ENCODE peak calls at places on chromosome 3, in seven cellular contexts. A is upper lobe of right lung, L is GM23338, B is transverse colon, R is SJSA1, Y is mesenchymal stem cell, P is GM23248. C is an unnamed sample. For H3K4me1, the result is how much of the 10 kb centered on the place peaks cover.

GRCh38 chr3:3827111-3827510 is 27.9 kb downstream of the LRRN1 start:
- DNase-seq in P (no peak), B (no peak), R (no peak), A (no peak), L (no peak), Y (no peak), C (no peak)

GRCh38 chr3:123198352-123198751 is 3.4 kb upstream of the SEC22A start:
- DNase-seq in A (no peak), P (no peak), R (no peak), B (no peak), Y (no peak), L (no peak), C (no peak)

GRCh38 chr3:119084371-119085069 is 49.9 kb upstream of the IGSF11 start:
- DNase-seq in Y (no peak), A (peak), L (no peak), B (no peak), R (no peak), P (no peak), C (no peak)

GRCh38 chr3:185153170-185153733 is 392 bp upstream of the C3orf70 start:
- DNase-seq in A (no peak), R (no peak), P (no peak), B (peak), Y (peak), L (peak), C (peak)

GRCh38 chr3:77468408-77469045 is 428.6 kb downstream of the ROBO2 start:
- DNase-seq in B (no peak), Y (no peak), R (no peak), P (no peak), L (no peak), A (no peak), C (no peak)

GRCh38 chr3:102163818-102164154 is 271.0 kb upstream of the ZPLD1 start:
- DNase-seq in Y (no peak), A (no peak), P (no peak), B (no peak), R (no peak), L (no peak), C (no peak)

GRCh38 chr3:101850327-101851048 is 1.2 kb downstream of the NFKBIZ start:
- DNase-seq in A (no peak), L (no peak), R (peak), P (peak), B (no peak), Y (peak), C (no peak)

GRCh38 chr3:45612918-45613602 is 18.5 kb downstream of the LIMD1 start:
- DNase-seq in R (no peak), L (no peak), Y (no peak), P (peak), A (no peak), B (peak), C (no peak)

GRCh38 chr3:30720586-30721313 is 114.3 kb downstream of the TGFBR2 start:
- DNase-seq in Y (peak), P (peak), L (no peak), A (no peak), B (no peak), R (peak), C (no peak)

GRCh38 chr3:110687138-110687537 is 384.5 kb upstream of the NECTIN3 start:
- DNase-seq in A (no peak), L (no peak), B (no peak), R (no peak), Y (no peak), P (no peak), C (no peak)

GRCh38 chr3:127750226-127751031 is 71.9 kb downstream of the MGLL start:
- DNase-seq in A (no peak), R (peak), L (no peak), P (peak), B (peak), Y (peak), C (peak)

GRCh38 chr3:4270726-4271125 is 32.4 kb upstream of the SETMAR start:
- DNase-seq in P (peak), L (no peak), A (no peak), B (no peak), R (no peak), Y (no peak), C (no peak)

GRCh38 chr3:149703474-149703873 is 45.6 kb upstream of the WWTR1 start:
- DNase-seq in Y (peak), P (peak), A (no peak), L (no peak), B (peak), R (no peak), C (no peak)

GRCh38 chr3:126348308-126348920 is 8.8 kb downstream of the KLF15 start:
- DNase-seq in B (no peak), R (no peak), Y (no peak), L (peak), A (no peak), P (peak), C (peak)

GRCh38 chr3:27985369-27986035 is 255.9 kb upstream of the CMC1 start:
- DNase-seq in R (no peak), Y (no peak), B (no peak), A (no peak), L (no peak), P (peak), C (no peak)

GRCh38 chr3:46665763-46666470 is 27.6 kb downstream of the ALS2CL start:
- DNase-seq in L (no peak), R (no peak), P (no peak), Y (no peak), A (peak), B (no peak), C (peak)

GRCh38 chr3:116001063-116001765 is 377.9 kb downstream of the GAP43 start:
- DNase-seq in A (no peak), Y (no peak), P (peak), L (no peak), B (no peak), R (peak), C (no peak)

GRCh38 chr3:182605882-182606611 is 187.3 kb upstream of the ATP11B start:
- DNase-seq in P (no peak), Y (no peak), A (no peak), B (no peak), L (no peak), R (no peak), C (no peak)

GRCh38 chr3:24128195-24129005 is 183.3 kb downstream of the NR1D2 start:
- DNase-seq in P (peak), L (no peak), A (no peak), Y (no peak), B (no peak), R (no peak), C (no peak)

GRCh38 chr3:123540285-123540684 is 44.6 kb downstream of the HACD2 start:
- DNase-seq in P (peak), A (no peak), L (no peak), Y (no peak), R (no peak), B (no peak), C (no peak)

GRCh38 chr3:142896996-142897395 is 8.1 kb upstream of the PCOLCE2 start:
- DNase-seq in R (no peak), B (no peak), A (no peak), P (no peak), Y (no peak), L (no peak), C (no peak)

GRCh38 chr3:71294919-71295318 is 288.6 kb downstream of the FOXP1 start:
- DNase-seq in B (no peak), L (peak), A (no peak), Y (no peak), R (no peak), P (no peak), C (no peak)

GRCh38 chr3:72625616-72626337 is 222.5 kb downstream of the SHQ1 start:
- DNase-seq in A (no peak), Y (peak), L (no peak), R (no peak), P (peak), B (no peak), C (peak)

DNA sequence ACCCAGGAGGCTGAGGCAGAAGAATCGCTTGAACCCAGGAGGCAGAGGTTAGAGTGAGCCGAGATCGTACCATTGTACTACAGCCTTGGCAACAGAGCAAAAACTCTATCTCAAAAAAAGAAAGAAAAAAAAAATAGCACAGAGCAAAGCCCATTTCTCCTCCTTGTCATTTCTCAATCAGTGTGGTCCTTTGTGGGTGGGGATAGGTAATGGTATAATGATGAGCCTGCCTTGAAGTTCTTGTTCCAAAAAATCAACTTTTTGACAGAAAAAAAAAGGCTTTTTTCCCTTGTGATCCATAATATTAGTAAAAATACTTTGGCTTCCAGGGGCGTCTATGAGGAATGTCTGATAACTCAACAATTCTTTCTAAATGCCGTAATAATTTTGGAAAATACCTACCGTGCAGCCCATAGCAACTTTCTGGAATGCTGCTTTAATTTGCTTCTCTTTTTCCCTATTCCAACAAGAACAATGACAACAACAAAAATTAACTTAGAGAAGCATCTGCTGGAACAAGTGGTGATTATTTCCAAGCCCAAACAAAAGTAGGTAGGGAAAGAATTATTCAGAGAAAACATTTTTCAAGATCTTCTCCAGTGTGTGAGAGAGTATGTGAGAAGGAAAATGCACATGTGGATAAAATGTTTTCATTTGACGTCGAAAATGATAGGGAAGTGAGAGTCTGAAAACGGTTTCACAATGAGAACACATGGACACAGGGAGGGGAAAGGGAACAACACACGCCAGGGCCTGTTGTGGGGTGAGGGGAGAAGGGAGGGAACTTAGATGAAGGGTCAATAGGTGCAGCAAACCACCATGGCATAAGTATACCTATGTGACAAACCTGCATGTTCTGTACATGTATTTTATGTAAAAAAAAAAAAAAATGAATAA is 337.8 kb downstream of the RBMS3 start:
- DNase-seq in B (no peak), P (peak), L (no peak), Y (no peak), A (no peak), R (no peak), C (no peak)
- H3K27ac ChIP-seq in B (no peak), P (no peak), L (no peak), Y (no peak), A (no peak), R (no peak), C (no peak)

GRCh38 chr3:156763386-156763785 is 62.8 kb upstream of the LEKR1 start:
- DNase-seq in P (no peak), L (no peak), B (no peak), R (no peak), A (no peak), Y (no peak), C (no peak)
- H3K4me1 ChIP-seq in P (under half), L (under half), B (under half), R (under half), A (under half), Y (under half), C (under half)

GRCh38 chr3:114093001-114093350 is 36.4 kb downstream of the QTRT2 start:
- DNase-seq in P (peak), R (no peak), A (no peak), Y (no peak), B (no peak), L (no peak), C (no peak)
- H3K4me3 ChIP-seq in P (peak), R (no peak), A (no peak), Y (peak), B (no peak), L (no peak), C (no peak)

GRCh38 chr3:25664066-25664809 is 469 bp downstream of the TOP2B start:
- DNase-seq in A (peak), P (peak), B (peak), L (peak), R (peak), Y (peak), C (peak)

GRCh38 chr3:25664810-25665645 is at the start of gene TOP2B:
- DNase-seq in L (peak), A (peak), R (peak), B (peak), P (peak), Y (peak), C (peak)

GRCh38 chr3:25662921-25663320 is 1.8 kb downstream of the TOP2B start:
- DNase-seq in B (no peak), Y (no peak), R (peak), A (no peak), P (peak), L (no peak), C (no peak)

GRCh38 chr3:25663324-25664065 is 1.2 kb downstream of the TOP2B start:
- DNase-seq in A (no peak), R (peak), L (peak), P (peak), B (peak), Y (peak), C (no peak)

GRCh38 chr3:25665646-25666136 is 984 bp upstream of the TOP2B start:
- DNase-seq in A (no peak), P (no peak), L (no peak), R (no peak), Y (no peak), B (no peak), C (no peak)
- H3K27ac ChIP-seq in A (peak), P (peak), L (peak), R (peak), Y (peak), B (peak), C (peak)

C was measured in RWPE2.